ENCODE peak calls at places on chromosome 5, in ten cellular contexts. D is astrocyte, Q is tibial nerve, L is aorta, J is heart right ventricle, Z is right lobe of liver, A is Karpas-422, T is psoas muscle, Y is fibroblast of lung, B is SK-N-SH. X is an unnamed sample.

GRCh38 chr5:84696651-84697050 is 312.0 kb upstream of the EDIL3 start:
- DNase-seq in L (no peak), Y (peak; percentile 4), J (no peak), T (no peak), A (no peak), Q (no peak), D (peak; percentile 65), Z (no peak), B (no peak), X (no peak)

GRCh38 chr5:16926417-16926816 is 9.7 kb downstream of the MYO10 start:
- DNase-seq in A (no peak), D (no peak), Q (no peak), Y (no peak), B (no peak), J (no peak), Z (no peak), L (no peak), T (no peak), X (no peak)

GRCh38 chr5:177116631-177117373 is 16.8 kb upstream of the NSD1 start:
- DNase-seq in Y (peak; percentile 81), Z (peak; percentile 88), Q (peak; percentile 79), J (peak; percentile 91), L (peak; percentile 95), T (peak; percentile 96), D (peak; percentile 75), B (no peak), A (no peak), X (peak; percentile 79)

GRCh38 chr5:117888688-117889087 is 1099.7 kb downstream of the DTWD2 start:
- DNase-seq in Y (peak; percentile 47), J (no peak), T (no peak), D (no peak), A (no peak), B (no peak), L (no peak), Z (no peak), Q (no peak), X (no peak)

GRCh38 chr5:126594676-126595485 is at the start of gene ALDH7A1:
- DNase-seq in Y (peak; percentile 95), A (no peak), L (peak; percentile 96), Z (peak; percentile 95), D (peak; percentile 90), T (peak; percentile 93), B (peak; percentile 93), Q (peak; percentile 83), J (peak; percentile 94), X (no peak)

GRCh38 chr5:176846335-176847140 is 36.2 kb downstream of the UNC5A start:
- DNase-seq in A (peak; percentile 52), Q (no peak), L (no peak), T (no peak), B (no peak), D (no peak), Y (no peak), J (no peak), Z (no peak), X (no peak)

GRCh38 chr5:138972230-138972629 is 97.1 kb upstream of the LRRTM2 start:
- DNase-seq in J (no peak), Y (no peak), Q (no peak), D (no peak), T (no peak), A (no peak), L (no peak), B (no peak), Z (no peak), X (no peak)

GRCh38 chr5:93723005-93723404 is 18.4 kb downstream of the POU5F2 start:
- DNase-seq in Z (no peak), Y (peak; percentile 73), A (no peak), J (no peak), L (no peak), B (no peak), T (no peak), Q (no peak), D (no peak), X (no peak)

GRCh38 chr5:84406111-84406510 is 21.4 kb upstream of the EDIL3 start:
- DNase-seq in J (no peak), T (no peak), Y (no peak), B (no peak), Q (no peak), Z (no peak), A (no peak), L (no peak), D (no peak), X (no peak)

GRCh38 chr5:14959443-14960119 is 88.0 kb upstream of the ANKH start:
- DNase-seq in B (no peak), Y (no peak), T (no peak), J (no peak), L (no peak), A (no peak), Z (no peak), D (no peak), Q (no peak), X (no peak)

GRCh38 chr5:143606043-143606752 is 202.7 kb upstream of the NR3C1 start:
- DNase-seq in T (no peak), B (no peak), A (no peak), L (no peak), Z (no peak), J (no peak), Q (no peak), Y (no peak), D (peak; percentile 6), X (no peak)

GRCh38 chr5:150438873-150439546 is 10.5 kb downstream of the RPS14 start:
- DNase-seq in Y (no peak), L (no peak), B (peak; percentile 75), J (no peak), D (no peak), Z (no peak), T (no peak), Q (no peak), A (no peak), X (no peak)

GRCh38 chr5:180787711-180788431 is 14.7 kb downstream of the MGAT1 start:
- DNase-seq in Z (no peak), D (peak; percentile 32), L (no peak), Y (no peak), J (no peak), B (no peak), A (no peak), T (no peak), Q (no peak), X (no peak)

GRCh38 chr5:84381501-84382362 is 2.9 kb downstream of the EDIL3 start:
- DNase-seq in Y (peak; percentile 23), T (no peak), A (no peak), Z (no peak), B (no peak), L (no peak), Q (no peak), J (no peak), D (peak; percentile 59), X (no peak)

DNA sequence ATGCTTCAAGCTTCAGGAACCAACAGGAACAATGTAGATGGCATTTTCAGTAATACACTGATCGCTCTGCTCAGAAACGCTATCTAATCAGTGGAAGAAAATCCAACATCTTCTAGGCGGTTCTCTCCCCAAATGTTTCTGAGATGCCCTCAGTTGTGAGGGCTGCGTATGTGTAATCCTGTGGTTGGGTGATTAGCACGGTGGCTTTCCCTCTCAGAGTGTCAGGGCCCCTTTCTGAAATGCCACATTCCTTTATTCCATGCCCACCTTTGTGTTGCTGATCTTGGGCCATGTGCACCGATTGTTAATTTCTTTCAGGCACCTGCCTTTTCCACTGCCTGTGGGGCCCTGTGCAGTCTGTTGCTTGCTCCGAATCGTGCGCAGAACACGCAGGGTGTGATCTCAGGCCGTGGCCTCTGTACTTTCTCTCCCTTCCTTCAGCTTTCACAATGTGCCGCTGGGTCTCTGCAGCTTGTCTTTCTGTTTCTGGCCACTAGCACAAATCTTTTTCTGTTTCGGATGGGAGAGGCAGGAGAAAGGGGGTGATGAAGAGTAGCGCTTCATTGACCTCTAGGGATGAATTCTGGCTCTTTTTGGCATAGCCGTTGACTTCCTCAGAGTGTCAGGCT is 324.0 kb downstream of the PARP8 start:
- DNase-seq in D (no peak), A (no peak), Y (no peak), Q (no peak), Z (no peak), T (no peak), J (no peak), L (no peak), B (no peak), X (no peak)
- H3K27ac ChIP-seq in D (no peak overlapping the region), A (no peak overlapping the region), Y (no peak overlapping the region), Q (no peak overlapping the region), Z (no peak overlapping the region), T (no peak overlapping the region), J (no peak overlapping the region), L (no peak overlapping the region), B (no peak overlapping the region), X (no peak overlapping the region)

DNA sequence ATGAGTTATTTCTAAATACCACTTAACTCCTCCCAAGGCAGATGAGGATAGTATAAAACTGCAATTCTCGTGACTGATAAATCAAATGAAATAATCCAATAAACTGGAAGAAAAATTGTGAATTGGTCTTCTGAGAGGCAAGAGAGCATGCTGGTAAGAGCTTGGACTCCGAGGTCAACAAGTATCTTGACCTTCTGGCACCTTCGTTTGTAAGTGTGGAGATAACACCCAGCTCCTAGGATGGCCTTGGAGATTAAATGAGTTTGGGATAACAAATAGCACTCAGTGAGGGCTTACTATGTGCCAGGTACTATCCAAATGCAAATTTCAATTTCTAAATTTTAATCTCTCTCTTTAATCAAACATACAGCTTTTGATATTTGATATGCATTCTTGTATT is 866.3 kb upstream of the WWC1 start:
- DNase-seq in T (no peak), B (no peak), J (no peak), Y (no peak), Q (no peak), D (no peak), L (no peak), A (no peak), Z (no peak), X (no peak)
- H3K4me1 ChIP-seq in T (no peaks in the 10 kb centered on the region), B (no peaks in the 10 kb centered on the region), J (no peaks in the 10 kb centered on the region), Y (no peaks in the 10 kb centered on the region), Q (no peaks in the 10 kb centered on the region), D (no peaks in the 10 kb centered on the region), L (no peaks in the 10 kb centered on the region), A (no peaks in the 10 kb centered on the region), Z (no peaks in the 10 kb centered on the region), X (no peaks in the 10 kb centered on the region)

DNA sequence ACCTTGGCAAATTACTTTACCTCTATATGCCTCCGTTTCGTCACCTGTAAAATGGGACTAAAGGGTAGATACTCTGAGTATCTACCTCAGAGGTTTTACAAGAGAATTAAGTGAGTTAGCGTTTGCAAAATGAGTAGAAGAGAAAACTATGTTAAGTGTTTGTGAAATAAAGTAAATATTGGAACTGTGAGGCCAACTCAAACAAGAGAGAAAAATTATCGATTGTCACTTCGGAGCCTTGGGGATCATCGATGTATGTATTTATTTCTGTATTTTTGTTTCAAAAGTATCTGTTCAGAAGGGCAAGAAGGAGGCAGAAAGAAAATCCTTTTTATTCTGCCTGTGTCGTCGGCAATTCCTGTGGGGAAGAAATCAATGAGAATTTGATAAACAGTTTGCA is 25.8 kb upstream of the C5orf58 start:
- DNase-seq in B (no peak), Q (no peak), Y (no peak), D (no peak), A (no peak), T (no peak), Z (no peak), J (no peak), L (no peak), X (no peak)
- H3K27me3 ChIP-seq in B (no peaks in the 10 kb centered on the region), Q (no peaks in the 10 kb centered on the region), Y (no peaks in the 10 kb centered on the region), D (peaks cover 2% of the 10 kb centered on the region), A (no peaks in the 10 kb centered on the region), T (peaks cover 5% of the 10 kb centered on the region), Z (no peaks in the 10 kb centered on the region), J (peaks cover 16% of the 10 kb centered on the region), L (no peaks in the 10 kb centered on the region), X (no peaks in the 10 kb centered on the region)

DNA sequence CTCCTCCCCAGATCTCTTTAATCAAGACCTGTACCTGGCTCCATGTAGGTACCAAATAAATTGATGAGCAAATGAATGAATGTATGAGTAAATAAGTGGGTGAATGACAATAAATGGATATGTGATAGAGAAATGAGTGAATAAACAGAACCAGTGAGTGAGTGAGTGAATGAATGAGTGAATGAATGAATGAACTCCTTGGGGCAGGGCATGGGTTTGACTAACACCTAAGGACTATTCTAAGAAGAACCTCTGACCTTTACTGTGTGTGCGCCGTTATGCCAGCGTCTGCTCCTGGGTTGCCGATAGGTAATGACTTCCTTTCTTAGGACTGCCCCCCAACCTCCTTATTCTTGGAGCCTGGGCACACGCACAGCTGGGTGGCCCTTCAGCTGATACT is 1.8 kb upstream of the RPL26L1 start:
- DNase-seq in Q (no peak), A (no peak), L (no peak), B (no peak), T (no peak), D (no peak), Z (no peak), Y (no peak), J (no peak), X (no peak)
- H3K27ac ChIP-seq in Q (no peak overlapping the region), A (no peak overlapping the region), L (peak overlapping the region; percentile 75), B (no peak overlapping the region), T (no peak overlapping the region), D (peak overlapping the region; percentile 13), Z (no peak overlapping the region), Y (no peak overlapping the region), J (no peak overlapping the region), X (no peak overlapping the region)

X was measured in CD8-positive, alpha-beta memory T cell.